ENCODE peak calls at places on chromosomes 4 and X, in nine cellular contexts. S is activated T-helper 1 cell treated with anti-CD3 and anti-CD28 coated beads, Interleukin-12 subunit alpha, Interleukin-12 subunit beta, Interleukin-2, Interleukin-4 antibody, amounts not matched to agents 30 ng/mL and 10 ng/mL and 1 ng/mL, durations not matched to agents 14 hours and 24 hours and 36 hours; R is stimulated activated CD8-positive, alpha-beta memory T cell treated with anti-CD3 and anti-CD28 coated beads, Interleukin-15, amount 100 ng/mL, for 24 hours; J is OCI-LY7; I is activated gamma-delta T cell; F is EL; N is activated CD8-positive, alpha-beta memory T cell treated with anti-CD3 and anti-CD28 coated beads, Interleukin-2, amount 50 U/mL, for 48 hours; U is RPMI7951; C is psoas muscle. Q is an unnamed sample.

GRCh38 chrX:96834137-96834536 is 49.6 kb upstream of the RPA4 start:
- DNase-seq in S (no peak), J (no peak), U (no peak), N (no peak), C (no peak), R (no peak), I (no peak), F (no peak), Q (no peak)

GRCh38 chrX:34294665-34295064 is 162.6 kb upstream of the FAM47A start:
- DNase-seq in R (no peak), F (no peak), U (no peak), J (no peak), S (no peak), I (no peak), C (no peak), N (no peak), Q (no peak)

GRCh38 chrX:28135378-28136047 is 154.3 kb upstream of the DCAF8L1 start:
- DNase-seq in F (no peak), I (no peak), C (no peak), S (no peak), R (no peak), N (no peak), J (no peak), U (no peak), Q (no peak)

GRCh38 chr4:101274888-101275752 is 72.2 kb downstream of the PPP3CA start:
- DNase-seq in U (no peak), J (no peak), C (no peak), S (no peak), F (no peak), I (no peak), R (no peak), N (no peak), Q (no peak)

GRCh38 chr4:16248605-16249004 is 22.3 kb upstream of the TAPT1 start:
- DNase-seq in U (no peak), N (no peak), J (no peak), I (no peak), F (no peak), R (no peak), C (no peak), S (no peak), Q (no peak)

GRCh38 chr4:139665690-139666529 is at the start of gene MGST2:
- DNase-seq in J (peak; percentile 58), R (no peak), F (peak; percentile 54), C (peak; percentile 88), I (no peak), U (peak; percentile 63), S (peak; percentile 22), N (peak; percentile 68), Q (no peak)

GRCh38 chrX:143429831-143430230 is 87.4 kb downstream of the SPANXN3 start:
- DNase-seq in I (no peak), N (no peak), R (no peak), F (no peak), C (no peak), U (no peak), J (no peak), S (no peak), Q (no peak)

GRCh38 chrX:38347136-38347535 is 5.3 kb upstream of the OTC start:
- DNase-seq in F (peak; percentile 11), I (no peak), C (no peak), S (no peak), N (no peak), R (no peak), J (no peak), U (peak; percentile 75), Q (no peak)

GRCh38 chr4:7651461-7651921 is 216.8 kb upstream of the PSAPL1 start:
- DNase-seq in F (peak; percentile 63), U (peak; percentile 73), R (no peak), N (no peak), C (peak; percentile 64), S (no peak), J (no peak), I (no peak), Q (no peak)

GRCh38 chr4:19478791-19479190 is 772.9 kb upstream of the SLIT2 start:
- DNase-seq in F (peak; percentile 62), S (no peak), R (no peak), U (no peak), I (no peak), C (no peak), N (no peak), J (no peak), Q (no peak)

GRCh38 chr4:184329235-184330007 is 111.7 kb upstream of the ENPP6 start:
- DNase-seq in C (no peak), I (no peak), N (no peak), J (no peak), R (no peak), U (peak; percentile 54), F (no peak), S (no peak), Q (no peak)

GRCh38 chrX:31038585-31039326 is 33.1 kb downstream of the FTHL17 start:
- DNase-seq in I (no peak), J (peak; percentile 68), N (no peak), S (peak; percentile 20), U (peak; percentile 26), F (peak; percentile 4), R (no peak), C (no peak), Q (no peak)

GRCh38 chr4:113026556-113026955 is 22.9 kb upstream of the ANK2 start:
- DNase-seq in C (no peak), N (no peak), J (no peak), I (no peak), R (no peak), F (peak; percentile 45), S (no peak), U (peak; percentile 2), Q (no peak)

GRCh38 chrX:138191998-138192397 is 519.5 kb downstream of the FGF13 start:
- DNase-seq in C (no peak), S (no peak), F (no peak), I (no peak), U (no peak), N (no peak), J (peak; percentile 15), R (no peak), Q (no peak)

GRCh38 chr4:181752516-181752915 is 490.7 kb upstream of the TENM3 start:
- DNase-seq in U (no peak), F (no peak), S (no peak), I (no peak), N (no peak), C (no peak), R (no peak), J (no peak), Q (no peak)